ENCODE peak calls at places on chromosome 16, in nine cellular contexts. N is left ventricle myocardium inferior, G is endodermal cell, M is neural progenitor cell, F is cardiac muscle cell, A is body of pancreas, V is psoas muscle, C is GM23338, R is breast epithelium. T is an unnamed sample.

GRCh38 chr16:78385406-78385805 is 286.0 kb downstream of the WWOX start:
- DNase-seq in M (no peak), N (no peak), F (no peak), C (no peak), A (no peak), V (no peak), R (no peak), G (no peak), T (no peak)

GRCh38 chr16:8998114-8998513 is 34.4 kb upstream of the USP7 start:
- DNase-seq in C (no peak), M (no peak), V (no peak), N (no peak), G (no peak), R (no peak), F (no peak), A (no peak), T (peak; percentile 33)

GRCh38 chr16:64375386-64375980 is 746.4 kb downstream of the CDH11 start:
- DNase-seq in M (no peak), G (no peak), V (no peak), N (no peak), C (no peak), A (no peak), R (no peak), F (no peak), T (no peak)

GRCh38 chr16:85078952-85079351 is 33.3 kb downstream of the CIBAR2 start:
- DNase-seq in G (no peak), C (no peak), M (no peak), F (no peak), N (no peak), A (no peak), R (no peak), V (no peak), T (no peak)

GRCh38 chr16:84484579-84485254 is 19.7 kb downstream of the MEAK7 start:
- DNase-seq in V (no peak), R (peak; percentile 30), F (peak; percentile 62), G (peak; percentile 86), M (peak; percentile 55), N (peak; percentile 62), C (peak; percentile 76), A (no peak), T (peak; percentile 47)

GRCh38 chr16:11156401-11156800 is 99.6 kb downstream of the SOCS1 start:
- DNase-seq in A (no peak), R (no peak), M (no peak), C (no peak), V (no peak), G (no peak), F (no peak), N (no peak), T (peak; percentile 67)

GRCh38 chr16:52497067-52497816 is 49.7 kb downstream of the TOX3 start:
- DNase-seq in V (no peak), R (no peak), M (no peak), G (no peak), F (peak; percentile 41), A (no peak), N (no peak), C (no peak), T (no peak)

GRCh38 chr16:79185681-79186080 is 414.9 kb downstream of the MAF start:
- DNase-seq in A (no peak), V (no peak), C (no peak), R (no peak), G (no peak), M (no peak), F (no peak), N (no peak), T (no peak)

GRCh38 chr16:27925612-27926011 is 137.9 kb downstream of the GSG1L start:
- DNase-seq in F (no peak), N (no peak), M (no peak), C (no peak), V (no peak), R (no peak), A (no peak), G (no peak), T (no peak)

GRCh38 chr16:73671102-73671501 is 623.2 kb upstream of the ZFHX3 start:
- DNase-seq in R (no peak), A (no peak), G (peak; percentile 45), M (peak; percentile 21), F (no peak), C (peak; percentile 47), N (no peak), V (no peak), T (no peak)

GRCh38 chr16:65945485-65945884 is 421.0 kb upstream of the CDH5 start:
- DNase-seq in F (no peak), R (no peak), V (no peak), C (no peak), A (no peak), M (no peak), G (no peak), N (no peak), T (no peak)

GRCh38 chr16:564690-565419 is 1.9 kb upstream of the NHLRC4 start:
- DNase-seq in M (no peak), G (no peak), A (no peak), V (no peak), C (no peak), F (no peak), N (no peak), R (no peak), T (no peak)
- H3K4me3 ChIP-seq in M (no peak overlapping the region), G (no peak overlapping the region), A (no peak overlapping the region), V (no peak overlapping the region), C (no peak overlapping the region), F (no peak overlapping the region), N (no peak overlapping the region), R (no peak overlapping the region), T (no peak overlapping the region)

DNA sequence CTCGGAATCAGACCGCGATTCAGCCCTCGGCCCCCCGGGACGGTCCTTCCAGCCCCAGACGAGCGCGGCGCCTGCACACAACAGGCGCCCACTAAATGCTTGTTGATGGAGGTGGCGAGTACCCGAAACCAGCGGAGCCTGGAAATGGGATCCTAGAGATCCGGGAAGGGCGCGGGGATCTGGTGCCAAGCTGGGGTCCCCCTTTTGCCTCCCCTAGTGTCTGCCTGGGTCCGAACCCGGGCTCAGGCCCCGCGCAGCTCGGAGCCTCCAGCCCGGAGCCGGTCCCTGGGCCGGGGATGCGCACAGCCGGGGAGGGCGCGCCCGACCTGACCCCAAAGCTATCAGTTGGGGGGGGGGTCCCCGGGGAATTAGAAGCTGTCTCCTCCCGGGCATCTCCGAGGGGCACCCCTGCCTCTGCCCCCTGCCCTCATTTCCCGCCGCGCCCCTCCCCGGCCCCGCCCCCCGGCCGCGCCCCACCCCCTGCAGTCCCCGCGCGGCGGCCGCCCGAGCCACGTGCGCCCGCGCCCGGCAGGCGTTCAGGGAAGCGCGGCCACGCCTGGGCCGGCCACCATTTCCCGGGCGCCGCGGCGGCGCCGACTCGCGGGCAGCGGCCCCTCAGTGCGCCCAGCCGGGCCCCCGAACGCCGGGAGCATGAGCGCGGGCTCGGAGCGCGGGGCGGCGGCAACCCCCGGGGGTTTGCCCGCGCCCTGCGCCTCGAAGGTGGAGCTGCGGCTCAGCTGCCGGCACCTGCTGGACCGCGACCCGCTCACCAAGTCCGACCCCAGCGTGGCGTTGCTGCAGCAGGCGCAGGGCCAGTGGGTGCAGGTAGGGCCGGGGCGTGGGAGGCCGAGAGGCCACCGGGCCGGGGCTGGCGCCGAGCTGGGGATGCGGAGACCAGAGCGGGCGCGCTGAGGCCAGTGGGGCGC is at the start of gene CPNE7:
- DNase-seq in N (no peak), G (peak; percentile 73), F (peak; percentile 43), V (peak; percentile 51), C (peak; percentile 49), R (no peak), M (peak; percentile 60), A (no peak), T (no peak)
- H3K27me3 ChIP-seq in N (peaks cover 69% of the 10 kb centered on the region), G (peaks cover 33% of the 10 kb centered on the region), F (peaks cover 46% of the 10 kb centered on the region), V (no peaks in the 10 kb centered on the region), C (peaks cover 24% of the 10 kb centered on the region), R (peaks cover 13% of the 10 kb centered on the region), M (peaks cover 55% of the 10 kb centered on the region), A (peaks cover 13% of the 10 kb centered on the region), T (no peaks in the 10 kb centered on the region)

GRCh38 chr16:3520861-3521260 is 20.1 kb downstream of the CLUAP1 start:
- DNase-seq in R (no peak), G (peak; percentile 71), A (no peak), F (no peak), N (no peak), V (no peak), C (peak; percentile 52), M (no peak), T (no peak)
- H3K4me3 ChIP-seq in R (no peak overlapping the region), G (no peak overlapping the region), A (no peak overlapping the region), F (no peak overlapping the region), N (no peak overlapping the region), V (no peak overlapping the region), C (no peak overlapping the region), M (no peak overlapping the region), T (no peak overlapping the region)

DNA sequence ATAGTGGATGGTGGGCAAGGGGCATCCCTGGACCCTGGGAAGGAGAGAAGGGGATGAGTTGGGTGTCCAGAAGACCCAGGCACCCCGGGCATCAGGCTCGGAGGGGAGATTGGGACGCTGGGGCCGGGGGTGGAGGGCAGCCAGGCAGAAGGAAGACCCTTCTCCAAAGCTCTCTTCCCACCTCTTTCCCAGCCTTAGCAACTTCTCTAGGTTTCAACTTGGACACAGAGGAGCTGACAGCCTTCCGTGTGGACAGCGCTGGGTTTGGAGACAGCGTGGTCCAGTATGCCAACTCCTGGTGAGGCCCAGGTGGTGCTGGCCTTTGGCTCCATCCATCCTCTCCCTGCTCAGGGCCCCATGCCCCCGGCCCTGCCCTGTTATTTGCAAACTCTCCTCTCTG is 725 bp downstream of the ITGAX start:
- DNase-seq in F (no peak), G (no peak), M (no peak), V (peak; percentile 34), A (no peak), C (no peak), N (no peak), R (no peak), T (no peak)
- H3K27me3 ChIP-seq in F (no peaks in the 10 kb centered on the region), G (no peaks in the 10 kb centered on the region), M (no peaks in the 10 kb centered on the region), V (no peaks in the 10 kb centered on the region), A (no peaks in the 10 kb centered on the region), C (no peaks in the 10 kb centered on the region), N (peaks cover 15% of the 10 kb centered on the region), R (no peaks in the 10 kb centered on the region), T (peaks cover 61% of the 10 kb centered on the region)

GRCh38 chr16:57643902-57644301 is 15.5 kb downstream of the ADGRG1 start:
- DNase-seq in G (no peak), A (no peak), F (no peak), N (no peak), M (no peak), V (no peak), C (no peak), R (no peak), T (no peak)
- H3K4me3 ChIP-seq in G (no peak overlapping the region), A (no peak overlapping the region), F (no peak overlapping the region), N (no peak overlapping the region), M (no peak overlapping the region), V (no peak overlapping the region), C (no peak overlapping the region), R (no peak overlapping the region), T (no peak overlapping the region)

GRCh38 chr16:54291981-54292487 is 5.4 kb upstream of the IRX3 start:
- DNase-seq in A (no peak), G (no peak), C (peak; percentile 22), M (no peak), F (no peak), N (no peak), V (no peak), R (no peak), T (no peak)
- H3K27me3 ChIP-seq in A (peaks cover 3% of the 10 kb centered on the region), G (peaks cover 69% of the 10 kb centered on the region), C (peaks cover 77% of the 10 kb centered on the region), M (peaks cover 76% of the 10 kb centered on the region), F (peaks cover 5% of the 10 kb centered on the region), N (peaks cover 44% of the 10 kb centered on the region), V (no peaks in the 10 kb centered on the region), R (no peaks in the 10 kb centered on the region), T (peaks cover 26% of the 10 kb centered on the region)